ENCODE peak calls at places on chromosomes 1 and 21, in seven cellular contexts. N is Right ventricle myocardium inferior, Z is T-helper 2 cell, R is GM13977, T is NCI-H69, J is GM23338, Q is Peyer's patch. I is an unnamed sample.

GRCh38 chr1:204325944-204326343 is 33.8 kb downstream of the PLEKHA6 start:
- DNase-seq in Z (no peak), J (no peak), N (no peak), T (no peak), R (no peak), Q (no peak), I (no peak)

GRCh38 chr1:94927405-94928175 is 680 bp upstream of the CNN3 start:
- DNase-seq in Q (peak; percentile 68), N (no peak), Z (no peak), R (no peak), J (peak; percentile 82), T (peak; percentile 39), I (peak; percentile 68)

GRCh38 chr1:41712687-41713086 is 206.0 kb downstream of the HIVEP3 start:
- DNase-seq in Q (no peak), J (no peak), Z (no peak), R (no peak), N (no peak), T (peak; percentile 68), I (no peak)

GRCh38 chr1:11787804-11788436 is 17.8 kb downstream of the MTHFR start:
- DNase-seq in R (no peak), J (peak; percentile 21), Q (no peak), Z (no peak), T (no peak), N (peak; percentile 68), I (no peak)

GRCh38 chr1:205812271-205812877 is 624 bp downstream of the SLC41A1 start:
- DNase-seq in N (no peak), Q (peak; percentile 51), T (peak; percentile 62), Z (peak; percentile 29), R (peak; percentile 55), J (peak; percentile 69), I (peak; percentile 40)

GRCh38 chr1:114750780-114751179 is 7.0 kb downstream of the CSDE1 start:
- DNase-seq in N (no peak), Z (no peak), T (no peak), Q (no peak), J (no peak), R (no peak), I (no peak)

GRCh38 chr1:194024659-194025058 is 838.2 kb upstream of the B3GALT2 start:
- DNase-seq in N (no peak), J (no peak), Q (no peak), Z (no peak), T (peak; percentile 19), R (no peak), I (no peak)

GRCh38 chr1:27574001-27574781 is 29.8 kb downstream of the AHDC1 start:
- DNase-seq in T (no peak), J (no peak), N (no peak), R (no peak), Z (no peak), Q (no peak), I (no peak)

GRCh38 chr1:61135286-61135685 is 52.9 kb downstream of the NFIA start:
- DNase-seq in T (peak; percentile 14), Q (no peak), J (no peak), R (no peak), Z (no peak), N (no peak), I (no peak)

GRCh38 chr1:209633335-209633997 is 18.8 kb downstream of the LAMB3 start:
- DNase-seq in Q (no peak), Z (no peak), R (no peak), T (no peak), N (no peak), J (no peak), I (no peak)

GRCh38 chr21:34517491-34518245 is 5.7 kb upstream of the KCNE1 start:
- DNase-seq in T (peak; percentile 33), R (no peak), Q (no peak), Z (peak; percentile 61), J (peak; percentile 70), N (peak; percentile 60), I (no peak)

GRCh38 chr1:19070197-19070651 is 113.7 kb upstream of the IFFO2 start:
- DNase-seq in Z (no peak), Q (no peak), N (no peak), J (no peak), T (no peak), R (peak; percentile 23), I (no peak)

GRCh38 chr1:21262282-21263051 is 27.8 kb downstream of the ECE1 start:
- DNase-seq in N (peak; percentile 92), Z (no peak), T (no peak), Q (peak; percentile 68), R (no peak), J (peak; percentile 59), I (peak; percentile 77)

GRCh38 chr1:166843769-166844596 is 4.7 kb downstream of the POGK start:
- DNase-seq in N (no peak), Z (no peak), Q (no peak), R (no peak), J (no peak), T (no peak), I (no peak)

GRCh38 chr1:117017648-117018047 is 16.1 kb downstream of the CD101 start:
- DNase-seq in N (peak; percentile 65), J (no peak), T (peak; percentile 66), R (no peak), Q (no peak), Z (no peak), I (no peak)

GRCh38 chr1:31196685-31197084 is 43.0 kb downstream of the NKAIN1 start:
- DNase-seq in Z (no peak), J (no peak), T (no peak), R (no peak), Q (no peak), N (no peak), I (no peak)

GRCh38 chr1:94543893-94544635 is 2.5 kb upstream of the F3 start:
- DNase-seq in J (no peak), Q (no peak), Z (no peak), T (no peak), R (no peak), N (no peak), I (no peak)

GRCh38 chr1:15417365-15417934 is 7.8 kb downstream of the EFHD2 start:
- DNase-seq in R (no peak), J (no peak), T (no peak), N (no peak), Z (peak; percentile 90), Q (peak; percentile 85), I (peak; percentile 75)

GRCh38 chr1:235552146-235552716 is 48.0 kb upstream of the B3GALNT2 start:
- DNase-seq in Z (no peak), N (no peak), Q (no peak), T (no peak), J (no peak), R (no peak), I (no peak)

GRCh38 chr1:46340404-46341221 is at the start of gene NSUN4:
- DNase-seq in Q (peak; percentile 96), R (peak; percentile 80), Z (peak; percentile 92), N (peak; percentile 96), J (peak; percentile 92), T (peak; percentile 92), I (peak; percentile 94)

GRCh38 chr1:67013573-67013972 is 40.4 kb downstream of the SLC35D1 start:
- DNase-seq in R (no peak), Q (no peak), N (no peak), Z (peak; percentile 42), J (no peak), T (no peak), I (no peak)

GRCh38 chr1:153968400-153968799 is 698 bp downstream of the CREB3L4 start:
- DNase-seq in Q (no peak), J (no peak), R (no peak), N (no peak), T (peak; percentile 71), Z (no peak), I (peak; percentile 42)

GRCh38 chr1:84619383-84620093 is 45.3 kb upstream of the CTBS start:
- DNase-seq in N (no peak), R (peak; percentile 19), Q (no peak), T (peak; percentile 70), J (no peak), Z (peak; percentile 27), I (no peak)

GRCh38 chr1:234836045-234836681 is 226.2 kb upstream of the IRF2BP2 start:
- DNase-seq in Z (no peak), Q (no peak), R (no peak), T (no peak), J (no peak), N (no peak), I (no peak)

GRCh38 chr21:41777934-41778815 is 11.3 kb upstream of the RIPK4 start:
- DNase-seq in N (peak; percentile 88), Z (no peak), R (no peak), Q (peak; percentile 92), T (peak; percentile 90), J (peak; percentile 97), I (peak; percentile 79)

GRCh38 chr1:96475882-96476281 is 245.7 kb upstream of the PTBP2 start:
- DNase-seq in Q (no peak), T (no peak), J (no peak), Z (no peak), N (no peak), R (no peak), I (no peak)

GRCh38 chr1:70057500-70057899 is 147.9 kb downstream of the LRRC40 start:
- DNase-seq in Q (no peak), T (no peak), N (no peak), R (no peak), J (no peak), Z (no peak), I (no peak)

GRCh38 chr1:97792655-97793054 is 128.2 kb downstream of the DPYD start:
- DNase-seq in R (no peak), Q (no peak), T (no peak), J (no peak), N (no peak), Z (no peak), I (no peak)